ENCODE peak calls at places on chromosomes 13 and 19, in nine cellular contexts. E is thoracic aorta; A is body of pancreas; Z is psoas muscle; T is PC-9; J is pancreas; P is SK-N-SH; G is CD8-positive, alpha-beta memory T cell; R is cardiac muscle cell. W is an unnamed sample. For H3K4me1 and H3K9me3, the result is how much of the 10 kb centered on the place peaks cover.

GRCh38 chr19:3275583-3276340 is 51.3 kb downstream of the CELF5 start:
- DNase-seq in R (peak), G (peak), E (peak), T (peak), P (peak), Z (peak), J (peak), A (peak), W (peak)

GRCh38 chr13:93561553-93561952 is 334.9 kb downstream of the GPC6 start:
- DNase-seq in R (no peak), E (no peak), A (no peak), T (no peak), Z (no peak), P (no peak), J (no peak), G (no peak), W (no peak)

GRCh38 chr19:37537391-37537947 is 30.7 kb downstream of the ZNF793 start:
- DNase-seq in A (no peak), P (no peak), T (no peak), Z (no peak), R (no peak), J (no peak), G (no peak), E (no peak), W (no peak)

GRCh38 chr13:83065136-83065535 is 817.1 kb downstream of the SLITRK1 start:
- DNase-seq in J (no peak), G (no peak), E (peak), A (peak), P (no peak), T (no peak), R (peak), Z (peak), W (no peak)

GRCh38 chr13:20869540-20869939 is 33.0 kb downstream of the XPO4 start:
- DNase-seq in A (no peak), T (no peak), R (peak), G (no peak), P (peak), J (no peak), E (no peak), Z (no peak), W (no peak)

GRCh38 chr19:38134538-38135149 is 89.4 kb downstream of the DPF1 start:
- DNase-seq in E (no peak), P (peak), R (peak), Z (no peak), A (peak), T (peak), J (no peak), G (no peak), W (no peak)

GRCh38 chr19:4233282-4233853 is 4.0 kb downstream of the EBI3 start:
- DNase-seq in J (no peak), E (no peak), P (peak), A (peak), T (peak), Z (no peak), R (peak), G (peak), W (peak)

GRCh38 chr19:29006057-29006735 is 206.8 kb downstream of the UQCRFS1 start:
- DNase-seq in A (no peak), Z (no peak), E (no peak), R (peak), J (no peak), T (no peak), G (no peak), P (no peak), W (no peak)

GRCh38 chr13:21371011-21371410 is 88.1 kb downstream of the ZDHHC20 start:
- DNase-seq in E (no peak), A (no peak), G (no peak), J (no peak), T (no peak), P (no peak), R (peak), Z (no peak), W (no peak)

GRCh38 chr13:80928241-80928640 is 587.3 kb upstream of the SPRY2 start:
- DNase-seq in T (no peak), E (no peak), A (no peak), G (no peak), J (no peak), P (no peak), R (no peak), Z (no peak), W (no peak)

GRCh38 chr13:43908156-43909126 is 28.7 kb downstream of the LACC1 start:
- DNase-seq in A (no peak), Z (no peak), J (no peak), E (no peak), T (peak), R (peak), P (peak), G (no peak), W (no peak)

GRCh38 chr13:94478913-94479312 is 569 bp downstream of the DCT start:
- DNase-seq in P (no peak), E (no peak), A (no peak), R (no peak), J (no peak), G (no peak), Z (no peak), T (no peak), W (peak)

GRCh38 chr19:4059931-4060620 is 6.6 kb downstream of the ZBTB7A start:
- DNase-seq in A (peak), R (peak), E (no peak), J (no peak), T (peak), Z (peak), P (no peak), G (peak), W (no peak)

GRCh38 chr13:80577951-80578670 is 237.2 kb upstream of the SPRY2 start:
- DNase-seq in A (no peak), R (no peak), E (no peak), J (no peak), P (no peak), G (no peak), T (no peak), Z (no peak), W (no peak)

GRCh38 chr13:80339841-80340642 is 884 bp downstream of the SPRY2 start:
- DNase-seq in A (peak), E (no peak), R (peak), G (peak), J (peak), P (peak), Z (peak), T (peak), W (peak)

GRCh38 chr19:33370783-33371182 is 2.7 kb upstream of the CEBPG start:
- DNase-seq in T (no peak), G (no peak), J (no peak), Z (no peak), A (no peak), E (no peak), P (no peak), R (no peak), W (no peak)

GRCh38 chr19:42028304-42029216 is 34.5 kb upstream of the ATP1A3 start:
- DNase-seq in A (no peak), E (no peak), Z (peak), R (no peak), P (peak), T (no peak), G (no peak), J (no peak), W (no peak)

GRCh38 chr19:38152461-38153379 is 71.3 kb downstream of the DPF1 start:
- DNase-seq in J (no peak), E (no peak), Z (no peak), R (peak), G (no peak), P (peak), A (no peak), T (no peak), W (no peak)

GRCh38 chr13:113138792-113139551 is 16.4 kb downstream of the F10 start:
- DNase-seq in Z (no peak), A (peak), E (no peak), G (no peak), R (peak), J (no peak), T (no peak), P (no peak), W (no peak)

GRCh38 chr19:48095637-48096175 is 14.9 kb downstream of the PLA2G4C start:
- DNase-seq in J (no peak), Z (no peak), P (no peak), T (no peak), E (no peak), R (no peak), G (no peak), A (no peak), W (no peak)

GRCh38 chr19:4829001-4829712 is 2.4 kb downstream of the TICAM1 start:
- DNase-seq in A (peak), J (peak), R (no peak), P (no peak), T (no peak), Z (no peak), G (no peak), E (no peak), W (no peak)

GRCh38 chr13:110067355-110068175 is 239.4 kb downstream of the COL4A1 start:
- DNase-seq in P (no peak), A (no peak), Z (no peak), G (no peak), J (no peak), R (peak), T (no peak), E (no peak), W (no peak)

GRCh38 chr19:8336072-8336569 is 6.9 kb downstream of the KANK3 start:
- DNase-seq in J (no peak), P (no peak), E (no peak), A (no peak), Z (peak), R (no peak), T (peak), G (no peak), W (no peak)

GRCh38 chr19:49997709-49998108 is 27.5 kb downstream of the VRK3 start:
- DNase-seq in A (peak), R (peak), J (no peak), P (peak), T (no peak), G (no peak), E (no peak), Z (no peak), W (no peak)

GRCh38 chr13:107866666-107867623 is 348.4 kb downstream of the LIG4 start:
- DNase-seq in R (peak), J (no peak), E (no peak), G (no peak), Z (no peak), T (no peak), A (peak), P (peak), W (peak)

GRCh38 chr13:26386026-26386425 is 132.1 kb downstream of the CDK8 start:
- DNase-seq in T (no peak), R (no peak), G (no peak), J (no peak), Z (no peak), E (no peak), P (no peak), A (no peak), W (no peak)

GRCh38 chr13:26379831-26380230 is 125.9 kb downstream of the CDK8 start:
- DNase-seq in J (no peak), Z (no peak), T (no peak), E (no peak), R (no peak), P (no peak), G (no peak), A (no peak), W (no peak)

GRCh38 chr13:26380930-26381329 is 127.0 kb downstream of the CDK8 start:
- DNase-seq in E (no peak), R (no peak), T (no peak), J (no peak), P (no peak), A (no peak), Z (no peak), G (no peak), W (no peak)

GRCh38 chr13:26384587-26384986 is 130.7 kb downstream of the CDK8 start:
- DNase-seq in E (no peak), Z (no peak), R (no peak), A (no peak), T (no peak), G (no peak), J (no peak), P (no peak), W (no peak)

GRCh38 chr13:26382843-26383242 is 128.9 kb downstream of the CDK8 start:
- DNase-seq in A (no peak), Z (no peak), G (no peak), E (no peak), P (no peak), J (no peak), R (no peak), T (no peak), W (no peak)
- H3K4me1 ChIP-seq in A (under half), Z (under half), G (under half), E (under half), P (under half), J (under half), R (under half), T (under half), W (under half)

DNA sequence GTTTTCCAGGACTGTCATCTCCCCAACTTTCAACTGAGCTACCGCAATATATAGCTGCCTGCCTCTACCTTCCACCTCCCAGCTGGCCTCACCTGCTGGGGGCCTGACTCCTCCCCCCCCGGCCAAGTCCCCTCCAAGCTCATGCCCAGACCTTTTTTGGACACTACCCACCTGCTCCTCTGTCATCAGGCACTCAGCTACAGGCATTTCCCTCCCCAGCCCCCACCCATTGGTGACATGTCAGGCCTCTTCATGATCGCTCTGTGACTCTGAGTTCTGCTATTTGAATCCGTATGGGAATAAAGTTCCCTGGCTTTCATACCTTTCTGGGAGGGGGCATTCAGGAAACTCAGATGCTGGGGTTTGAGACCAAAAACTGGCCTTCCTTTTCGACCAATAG is 1.8 kb downstream of the PRKACA start:
- DNase-seq in R (no peak), G (no peak), P (no peak), E (no peak), A (no peak), J (no peak), T (no peak), Z (no peak), W (no peak)
- H3K4me3 ChIP-seq in R (peak), G (peak), P (peak), E (peak), A (no peak), J (no peak), T (no peak), Z (peak), W (peak)

GRCh38 chr19:44452367-44452766 is 4.1 kb upstream of the ZNF229 start:
- DNase-seq in Z (no peak), J (no peak), P (no peak), T (no peak), R (no peak), E (no peak), G (no peak), A (no peak), W (no peak)
- H3K9me3 ChIP-seq in Z (under half), J (under half), P (under half), T (under half), R (under half), E (under half), G (under half), A (under half), W (half or more)

GRCh38 chr19:53988981-53989380 is 2.5 kb upstream of the CACNG6 start:
- DNase-seq in P (no peak), A (no peak), E (no peak), T (no peak), R (no peak), J (no peak), G (no peak), Z (no peak), W (no peak)
- H3K4me1 ChIP-seq in P (under half), A (under half), E (under half), T (under half), R (under half), J (under half), G (under half), Z (under half), W (under half)

DNA sequence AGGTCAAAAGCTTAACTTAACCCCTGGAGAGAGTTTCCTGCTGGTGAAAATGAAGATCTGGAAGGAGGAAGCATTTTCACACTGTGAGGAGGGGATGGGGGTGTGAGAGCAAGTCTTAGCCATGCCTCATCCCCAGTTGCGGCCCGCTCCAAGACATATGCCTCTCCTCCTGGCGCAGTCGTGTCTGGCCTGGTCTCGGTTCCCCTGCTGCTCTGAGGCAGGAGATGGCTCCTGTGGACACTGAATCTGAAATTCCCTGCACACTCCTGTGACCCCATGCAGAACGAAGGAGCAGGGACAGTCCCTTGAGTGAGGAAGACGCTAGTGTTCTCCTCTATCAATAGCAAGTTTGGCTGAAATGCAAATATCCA is 350 bp upstream of the ZNF69 start:
- DNase-seq in T (no peak), E (no peak), J (no peak), G (no peak), R (no peak), Z (no peak), P (no peak), A (no peak), W (no peak)
- H3K4me3 ChIP-seq in T (peak), E (peak), J (no peak), G (peak), R (peak), Z (peak), P (peak), A (no peak), W (peak)

GRCh38 chr13:19071161-19071936 is 110.3 kb downstream of the TUBA3C start:
- DNase-seq in E (no peak), P (no peak), G (no peak), J (no peak), R (no peak), T (no peak), Z (no peak), A (no peak), W (no peak)

GRCh38 chr13:19067767-19068166 is 113.9 kb downstream of the TUBA3C start:
- DNase-seq in P (no peak), Z (no peak), G (no peak), J (no peak), E (no peak), T (no peak), A (no peak), R (no peak), W (no peak)

GRCh38 chr13:19069684-19070397 is 111.8 kb downstream of the TUBA3C start:
- DNase-seq in R (no peak), T (no peak), Z (no peak), G (no peak), J (no peak), A (no peak), E (no peak), P (no peak), W (no peak)

GRCh38 chr13:19072543-19072942 is 109.1 kb downstream of the TUBA3C start:
- DNase-seq in T (no peak), E (no peak), A (no peak), J (no peak), Z (no peak), G (no peak), P (no peak), R (no peak), W (no peak)

GRCh38 chr13:19070398-19070735 is 111.3 kb downstream of the TUBA3C start:
- DNase-seq in Z (no peak), G (no peak), P (no peak), J (no peak), E (no peak), R (no peak), A (no peak), T (no peak), W (no peak)
- H3K9me3 ChIP-seq in Z (under half), G (under half), P (under half), J (under half), E (under half), R (under half), A (under half), T (under half), W (under half)